ENCODE peak calls at places on chromosomes 7 and 10, in five cellular contexts. X, N, K, H and V are unnamed samples.
A peak's percentile ranks its signal among the peaks of the same experiment; 100 is the strongest.

GRCh38 chr10:69901623-69902505 is 100.2 kb downstream of the COL13A1 start:
- DNase-seq in X (peak; percentile 49), N (no peak), K (no peak), H (peak; percentile 49), V (peak; percentile 66)

GRCh38 chr10:106189254-106189653 is 975.3 kb downstream of the SORCS1 start:
- DNase-seq in X (no peak), N (no peak), K (no peak), H (no peak), V (no peak)

GRCh38 chr7:26497801-26498596 is 206.3 kb downstream of the SNX10 start:
- DNase-seq in X (no peak), N (no peak), K (no peak), H (no peak), V (no peak)

GRCh38 chr7:25598765-25599164 is 370.5 kb upstream of the NPVF start:
- DNase-seq in X (no peak), N (no peak), K (no peak), H (no peak), V (no peak)

GRCh38 chr7:114082934-114083647 is 164.3 kb upstream of the PPP1R3A start:
- DNase-seq in X (no peak), N (peak; percentile 81), K (peak; percentile 72), H (no peak), V (peak; percentile 46)

GRCh38 chr10:10394933-10395658 is 622.6 kb upstream of the CELF2 start:
- DNase-seq in X (no peak), N (no peak), K (no peak), H (no peak), V (no peak)

GRCh38 chr10:70582793-70583700 is 19.5 kb downstream of the PRF1 start:
- DNase-seq in X (no peak), N (no peak), K (peak; percentile 40), H (no peak), V (no peak)

GRCh38 chr10:31096161-31096560 is 64.5 kb upstream of the ZNF438 start:
- DNase-seq in X (no peak), N (no peak), K (no peak), H (no peak), V (no peak)

GRCh38 chr10:69335063-69335587 is 56.8 kb downstream of the HK1 start:
- DNase-seq in X (no peak), N (peak; percentile 88), K (peak; percentile 70), H (peak; percentile 41), V (peak; percentile 29)

GRCh38 chr7:156090988-156091387 is 278.7 kb upstream of the SHH start:
- DNase-seq in X (no peak), N (no peak), K (no peak), H (no peak), V (no peak)

GRCh38 chr7:117674617-117675016 is 194.8 kb downstream of the CFTR start:
- DNase-seq in X (no peak), N (no peak), K (no peak), H (no peak), V (no peak)

GRCh38 chr10:15452545-15452944 is 81.5 kb upstream of the FAM171A1 start:
- DNase-seq in X (no peak), N (no peak), K (no peak), H (no peak), V (no peak)

GRCh38 chr7:18667466-18667865 is 171.9 kb downstream of the HDAC9 start:
- DNase-seq in X (no peak), N (no peak), K (no peak), H (no peak), V (no peak)

GRCh38 chr7:94700926-94701554 is 45.1 kb upstream of the SGCE start:
- DNase-seq in X (no peak), N (no peak), K (no peak), H (no peak), V (no peak)

GRCh38 chr7:135939268-135939667 is 37.9 kb downstream of the MTPN start:
- DNase-seq in X (no peak), N (no peak), K (no peak), H (no peak), V (no peak)

GRCh38 chr7:112630565-112630964 is 149.8 kb downstream of the LSMEM1 start:
- DNase-seq in X (no peak), N (no peak), K (no peak), H (no peak), V (no peak)

GRCh38 chr10:125091891-125092290 is 68.5 kb downstream of the CTBP2 start:
- DNase-seq in X (no peak), N (no peak), K (no peak), H (no peak), V (no peak)

GRCh38 chr10:48526371-48526821 is 78.5 kb downstream of the ARHGAP22 start:
- DNase-seq in X (no peak), N (no peak), K (no peak), H (no peak), V (no peak)

GRCh38 chr10:116101616-116102015 is 171.4 kb downstream of the GFRA1 start:
- DNase-seq in X (no peak), N (no peak), K (no peak), H (no peak), V (no peak)

GRCh38 chr7:139709460-139709859 is 68.3 kb downstream of the HIPK2 start:
- DNase-seq in X (no peak), N (no peak), K (no peak), H (no peak), V (peak; percentile 6)

GRCh38 chr10:71229726-71230655 is 17.6 kb downstream of the UNC5B start:
- DNase-seq in X (no peak), N (no peak), K (peak; percentile 36), H (no peak), V (no peak)

GRCh38 chr10:61902448-61903183 is 1.1 kb downstream of the ARID5B start:
- DNase-seq in X (no peak), N (no peak), K (peak; percentile 81), H (no peak), V (peak; percentile 64)

GRCh38 chr10:34008641-34009040 is 674.2 kb upstream of the NRP1 start:
- DNase-seq in X (no peak), N (no peak), K (no peak), H (no peak), V (no peak)

DNA sequence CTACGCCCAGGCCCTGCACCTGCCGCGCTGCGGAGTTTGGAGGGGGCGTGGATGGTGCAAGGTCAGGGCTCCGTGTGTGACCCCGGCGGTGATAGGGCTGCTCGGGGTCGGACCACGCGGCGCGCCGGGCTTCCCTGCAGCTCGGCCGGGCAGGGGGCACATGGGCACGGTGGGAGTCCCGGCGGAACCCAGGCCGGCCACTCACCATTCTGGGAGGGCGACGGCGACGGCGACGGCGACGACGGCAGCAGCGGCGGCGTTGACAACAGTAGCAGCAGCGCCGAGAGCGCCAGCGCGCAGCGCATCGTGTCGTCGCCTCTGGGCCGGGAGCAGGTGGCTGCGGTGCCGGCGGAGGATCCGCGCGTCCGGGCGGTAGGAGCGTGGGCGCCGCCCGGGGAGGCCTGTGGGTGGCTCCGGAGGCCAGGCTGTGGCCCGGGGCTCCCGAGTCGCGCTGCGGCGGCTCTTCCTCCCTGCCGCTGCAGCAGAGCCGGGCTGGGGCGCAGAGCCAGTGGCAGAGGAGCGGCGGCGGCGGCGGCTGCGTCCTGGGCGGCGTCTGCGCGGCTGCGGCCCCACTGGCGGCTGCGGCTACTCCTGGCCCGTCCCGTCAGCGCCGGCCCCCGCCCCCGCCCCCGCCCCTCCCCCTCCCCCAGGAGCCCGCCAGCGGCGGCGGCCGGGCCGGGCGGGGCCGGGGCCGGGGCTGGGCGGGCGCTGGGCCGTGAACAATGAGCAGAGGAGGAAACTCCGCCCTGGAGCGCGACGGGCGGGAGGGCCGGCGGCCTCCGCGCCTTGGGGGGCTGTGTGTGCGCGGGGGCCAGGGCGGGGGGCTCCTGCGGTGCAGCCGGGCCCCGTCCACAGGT is at the start of gene PODXL:
- DNase-seq in X (peak; percentile 89), N (peak; percentile 95), K (peak; percentile 85), H (peak; percentile 80), V (peak; percentile 74)
- TF ChIP-seq POLR2A in X (no peak), N (peak; percentile 49), K (no peak), H (no peak), V (peak; percentile 3)

GRCh38 chr10:32961892-32962369 is 3.9 kb upstream of the ITGB1 start:
- DNase-seq in X (no peak), N (no peak), K (no peak), H (no peak), V (no peak)
- TF ChIP-seq POLR2AphosphoS5 in X (no peak), N (peak; percentile 79), K (peak; percentile 46), H (no peak), V (peak; percentile 64)

GRCh38 chr7:37448637-37449331 is at the start of gene ELMO1:
- DNase-seq in X (peak; percentile 81), N (peak; percentile 94), K (peak; percentile 87), H (peak; percentile 73), V (peak; percentile 84)
- TF ChIP-seq POLR2A in X (peak; percentile 43), N (peak; percentile 71), K (peak; percentile 10), H (peak; percentile 52), V (peak; percentile 77)

GRCh38 chr7:150451833-150452431 is 1.5 kb downstream of the GIMAP8 start:
- DNase-seq in X (no peak), N (no peak), K (no peak), H (no peak), V (no peak)
- TF ChIP-seq POLR2AphosphoS5 in X (peak; percentile 9), N (no peak), K (no peak), H (no peak), V (no peak)

DNA sequence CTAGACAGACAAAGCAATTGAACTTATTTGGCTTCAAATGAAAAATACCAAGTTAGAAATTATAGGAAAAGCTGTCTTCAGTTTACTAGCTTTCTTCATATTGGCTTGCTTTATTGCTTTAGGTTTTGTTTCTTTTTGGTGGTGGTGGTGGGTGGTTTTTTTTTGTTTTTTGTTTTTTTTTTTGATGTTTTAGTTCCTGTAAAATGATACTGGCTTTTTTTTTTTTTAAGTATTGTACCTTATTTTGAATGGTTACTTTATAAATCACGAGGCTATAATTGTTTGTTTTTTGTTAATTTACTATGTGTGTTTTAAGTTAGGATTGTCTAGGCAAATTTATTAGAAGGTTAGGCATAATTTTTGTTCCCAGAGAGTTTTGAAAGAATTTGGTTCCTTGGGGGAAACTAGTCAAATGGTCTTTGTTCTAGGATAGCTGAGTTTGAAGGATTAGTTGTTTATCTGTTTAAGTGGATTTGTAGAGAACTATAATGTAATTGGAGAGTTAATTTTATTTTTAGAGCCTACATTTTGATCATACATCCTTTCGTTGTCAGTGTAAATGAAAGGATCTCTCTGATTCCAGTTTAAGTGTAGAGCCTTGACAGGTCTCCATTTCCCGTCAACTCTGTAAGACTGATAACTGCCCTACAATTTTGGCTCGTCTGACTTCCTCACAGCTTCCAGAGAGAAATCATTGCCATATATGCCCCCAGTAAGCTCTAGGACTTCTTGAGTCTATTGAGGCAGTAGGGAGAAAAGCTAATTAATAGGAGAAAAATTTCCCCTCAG is 3.5 kb downstream of the KMT2E start:
- DNase-seq in X (no peak), N (no peak), K (no peak), H (no peak), V (no peak)
- TF ChIP-seq POLR2A in X (no peak), N (no peak), K (no peak), H (no peak), V (no peak)

GRCh38 chr7:140917258-140917657 is 7.5 kb downstream of the BRAF start:
- DNase-seq in X (no peak), N (no peak), K (no peak), H (no peak), V (no peak)

GRCh38 chr7:140920745-140921144 is 4.0 kb downstream of the BRAF start:
- DNase-seq in X (no peak), N (no peak), K (no peak), H (no peak), V (no peak)

GRCh38 chr7:140922741-140923345 is 1.9 kb downstream of the BRAF start:
- DNase-seq in X (no peak), N (no peak), K (no peak), H (no peak), V (no peak)

GRCh38 chr7:140915948-140916555 is 8.7 kb downstream of the BRAF start:
- DNase-seq in X (no peak), N (no peak), K (no peak), H (no peak), V (no peak)

GRCh38 chr7:140918236-140918635 is 6.5 kb downstream of the BRAF start:
- DNase-seq in X (no peak), N (no peak), K (no peak), H (no peak), V (no peak)
- TF ChIP-seq POLR2AphosphoS5 in X (no peak), N (no peak), K (no peak), H (no peak), V (no peak)